ENCODE peak calls at places on chromosomes 7 and 10, in seven cellular contexts. One of them, this sample, is unnamed.

GRCh38 chr10:4459531-4459930 is 366.5 kb upstream of the AKR1E2 start:
- DNase-seq in uterus: no peak
- DNase-seq in kidney epithelial cell: no peak
- DNase-seq in left ventricle myocardium inferior: no peak
- DNase-seq in CD8-positive, alpha-beta T cell: no peak
- DNase-seq in Peyer's patch: no peak
- DNase-seq in tibial artery: no peak
- DNase-seq in this sample: no peak

GRCh38 chr7:74709880-74710671 is 52.6 kb downstream of the GTF2I start:
- DNase-seq in uterus: no peak
- DNase-seq in kidney epithelial cell: no peak
- DNase-seq in left ventricle myocardium inferior: no peak
- DNase-seq in CD8-positive, alpha-beta T cell: no peak
- DNase-seq in Peyer's patch: no peak
- DNase-seq in tibial artery: no peak
- DNase-seq in this sample: no peak

GRCh38 chr10:13338337-13339128 is 9.6 kb downstream of the SEPHS1 start:
- DNase-seq in uterus: no peak
- DNase-seq in kidney epithelial cell: no peak
- DNase-seq in left ventricle myocardium inferior: no peak
- DNase-seq in CD8-positive, alpha-beta T cell: no peak
- DNase-seq in Peyer's patch: no peak
- DNase-seq in tibial artery: no peak
- DNase-seq in this sample: no peak

GRCh38 chr7:5523052-5523711 is 99.5 kb upstream of the TNRC18 start:
- DNase-seq in uterus: no peak
- DNase-seq in kidney epithelial cell: no peak
- DNase-seq in left ventricle myocardium inferior: no peak
- DNase-seq in CD8-positive, alpha-beta T cell: no peak
- DNase-seq in Peyer's patch: no peak
- DNase-seq in tibial artery: no peak
- DNase-seq in this sample: peak; percentile 76

GRCh38 chr7:158248816-158249215 is 338.8 kb downstream of the PTPRN2 start:
- DNase-seq in uterus: no peak
- DNase-seq in kidney epithelial cell: no peak
- DNase-seq in left ventricle myocardium inferior: no peak
- DNase-seq in CD8-positive, alpha-beta T cell: no peak
- DNase-seq in Peyer's patch: no peak
- DNase-seq in tibial artery: no peak
- DNase-seq in this sample: no peak

GRCh38 chr10:100360234-100360633 is 13.2 kb downstream of the SCD start:
- DNase-seq in uterus: no peak
- DNase-seq in kidney epithelial cell: no peak
- DNase-seq in left ventricle myocardium inferior: no peak
- DNase-seq in CD8-positive, alpha-beta T cell: no peak
- DNase-seq in Peyer's patch: no peak
- DNase-seq in tibial artery: no peak
- DNase-seq in this sample: no peak

GRCh38 chr7:15594461-15594860 is 32.6 kb upstream of the AGMO start:
- DNase-seq in uterus: no peak
- DNase-seq in kidney epithelial cell: no peak
- DNase-seq in left ventricle myocardium inferior: no peak
- DNase-seq in CD8-positive, alpha-beta T cell: no peak
- DNase-seq in Peyer's patch: no peak
- DNase-seq in tibial artery: no peak
- DNase-seq in this sample: no peak

GRCh38 chr7:94301024-94301588 is 93.6 kb upstream of the COL1A2 start:
- DNase-seq in uterus: peak; percentile 80
- DNase-seq in kidney epithelial cell: peak; percentile 88
- DNase-seq in left ventricle myocardium inferior: peak; percentile 73
- DNase-seq in CD8-positive, alpha-beta T cell: no peak
- DNase-seq in Peyer's patch: no peak
- DNase-seq in tibial artery: peak; percentile 81
- DNase-seq in this sample: no peak

GRCh38 chr10:86177483-86178155 is 189.0 kb downstream of the GRID1 start:
- DNase-seq in uterus: no peak
- DNase-seq in kidney epithelial cell: no peak
- DNase-seq in left ventricle myocardium inferior: no peak
- DNase-seq in CD8-positive, alpha-beta T cell: no peak
- DNase-seq in Peyer's patch: no peak
- DNase-seq in tibial artery: no peak
- DNase-seq in this sample: no peak

GRCh38 chr10:70300908-70301597 is 17.2 kb upstream of the NPFFR1 start:
- DNase-seq in uterus: no peak
- DNase-seq in kidney epithelial cell: no peak
- DNase-seq in left ventricle myocardium inferior: no peak
- DNase-seq in CD8-positive, alpha-beta T cell: no peak
- DNase-seq in Peyer's patch: no peak
- DNase-seq in tibial artery: no peak
- DNase-seq in this sample: no peak

GRCh38 chr7:159094030-159094740 is 50.5 kb downstream of the VIPR2 start:
- DNase-seq in uterus: no peak
- DNase-seq in kidney epithelial cell: no peak
- DNase-seq in left ventricle myocardium inferior: no peak
- DNase-seq in CD8-positive, alpha-beta T cell: no peak
- DNase-seq in Peyer's patch: peak; percentile 33
- DNase-seq in tibial artery: no peak
- DNase-seq in this sample: no peak

DNA sequence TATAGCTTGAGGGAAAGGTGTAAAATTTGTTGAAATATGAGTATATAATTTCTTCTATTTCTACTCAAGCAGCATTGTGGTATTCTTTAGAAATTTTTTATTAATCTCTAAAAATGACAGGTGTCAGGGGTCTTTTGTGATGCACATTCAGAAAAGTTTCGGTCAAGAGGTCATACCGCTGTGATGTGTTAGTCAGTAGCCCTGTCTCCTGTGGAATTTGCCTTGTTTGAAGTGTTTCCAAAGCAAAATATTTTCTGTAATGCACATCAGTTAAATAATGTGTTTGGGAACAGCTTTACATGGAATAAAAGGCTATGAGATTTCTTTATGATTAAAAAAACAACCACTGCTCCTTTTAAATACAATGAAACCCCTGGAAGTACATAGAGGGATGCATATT is 35.8 kb downstream of the FOXP2 start:
- DNase-seq in uterus: no peak
- DNase-seq in kidney epithelial cell: no peak
- DNase-seq in left ventricle myocardium inferior: no peak
- DNase-seq in CD8-positive, alpha-beta T cell: no peak
- DNase-seq in Peyer's patch: no peak
- DNase-seq in tibial artery: no peak
- DNase-seq in this sample: no peak
- H3K4me3 ChIP-seq in uterus: no peak overlapping the region
- H3K4me3 ChIP-seq in kidney epithelial cell: no peak overlapping the region
- H3K4me3 ChIP-seq in left ventricle myocardium inferior: no peak overlapping the region
- H3K4me3 ChIP-seq in CD8-positive, alpha-beta T cell: no peak overlapping the region
- H3K4me3 ChIP-seq in Peyer's patch: no peak overlapping the region
- H3K4me3 ChIP-seq in tibial artery: no peak overlapping the region
- H3K4me3 ChIP-seq in this sample: no peak overlapping the region

GRCh38 chr7:50393547-50394252 is 56.5 kb downstream of the FIGNL1 start:
- DNase-seq in uterus: no peak
- DNase-seq in kidney epithelial cell: no peak
- DNase-seq in left ventricle myocardium inferior: no peak
- DNase-seq in CD8-positive, alpha-beta T cell: peak; percentile 73
- DNase-seq in Peyer's patch: no peak
- DNase-seq in tibial artery: no peak
- DNase-seq in this sample: no peak

GRCh38 chr7:50387351-50387750 is 62.8 kb downstream of the FIGNL1 start:
- DNase-seq in uterus: no peak
- DNase-seq in kidney epithelial cell: no peak
- DNase-seq in left ventricle myocardium inferior: no peak
- DNase-seq in CD8-positive, alpha-beta T cell: no peak
- DNase-seq in Peyer's patch: no peak
- DNase-seq in tibial artery: no peak
- DNase-seq in this sample: no peak

GRCh38 chr7:50393076-50393475 is 57.1 kb downstream of the FIGNL1 start:
- DNase-seq in uterus: no peak
- DNase-seq in kidney epithelial cell: no peak
- DNase-seq in left ventricle myocardium inferior: no peak
- DNase-seq in CD8-positive, alpha-beta T cell: no peak
- DNase-seq in Peyer's patch: no peak
- DNase-seq in tibial artery: no peak
- DNase-seq in this sample: no peak

GRCh38 chr7:50391386-50391785 is 58.8 kb downstream of the FIGNL1 start:
- DNase-seq in uterus: no peak
- DNase-seq in kidney epithelial cell: no peak
- DNase-seq in left ventricle myocardium inferior: no peak
- DNase-seq in CD8-positive, alpha-beta T cell: no peak
- DNase-seq in Peyer's patch: no peak
- DNase-seq in tibial artery: no peak
- DNase-seq in this sample: no peak

DNA sequence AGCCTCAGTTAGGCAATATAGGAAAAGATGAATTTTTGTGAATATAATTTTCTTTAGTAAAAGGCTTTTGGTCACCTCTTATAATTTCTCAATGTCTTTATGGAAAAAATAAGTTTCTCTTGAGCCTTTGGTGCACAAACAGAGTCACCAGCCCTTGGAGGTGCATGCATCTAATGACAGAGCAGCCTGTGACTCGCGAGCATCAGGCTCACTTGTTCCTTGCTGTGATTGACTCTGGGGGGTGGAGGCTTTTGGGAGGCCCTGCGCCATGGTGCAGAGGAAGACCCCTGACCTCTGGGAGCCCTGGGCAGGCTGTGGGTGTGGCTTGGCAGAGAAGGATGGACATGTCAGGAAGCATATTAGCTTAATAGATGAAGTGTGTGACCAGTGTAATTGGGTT is 60.2 kb downstream of the FIGNL1 start:
- DNase-seq in uterus: no peak
- DNase-seq in kidney epithelial cell: no peak
- DNase-seq in left ventricle myocardium inferior: no peak
- DNase-seq in CD8-positive, alpha-beta T cell: no peak
- DNase-seq in Peyer's patch: no peak
- DNase-seq in tibial artery: no peak
- DNase-seq in this sample: no peak
- H3K36me3 ChIP-seq in uterus: no peaks in the 10 kb centered on the region
- H3K36me3 ChIP-seq in kidney epithelial cell: no peaks in the 10 kb centered on the region
- H3K36me3 ChIP-seq in left ventricle myocardium inferior: no peaks in the 10 kb centered on the region
- H3K36me3 ChIP-seq in CD8-positive, alpha-beta T cell: peaks cover 70% of the 10 kb centered on the region
- H3K36me3 ChIP-seq in Peyer's patch: no peaks in the 10 kb centered on the region
- H3K36me3 ChIP-seq in tibial artery: no peaks in the 10 kb centered on the region
- H3K36me3 ChIP-seq in this sample: peaks cover 23% of the 10 kb centered on the region

GRCh38 chr7:30278386-30278785 is 6.0 kb upstream of the ZNRF2 start:
- DNase-seq in uterus: no peak
- DNase-seq in kidney epithelial cell: no peak
- DNase-seq in left ventricle myocardium inferior: no peak
- DNase-seq in CD8-positive, alpha-beta T cell: no peak
- DNase-seq in Peyer's patch: no peak
- DNase-seq in tibial artery: no peak
- DNase-seq in this sample: no peak

GRCh38 chr7:30274641-30275040 is 9.8 kb upstream of the ZNRF2 start:
- DNase-seq in uterus: no peak
- DNase-seq in kidney epithelial cell: no peak
- DNase-seq in left ventricle myocardium inferior: no peak
- DNase-seq in CD8-positive, alpha-beta T cell: no peak
- DNase-seq in Peyer's patch: no peak
- DNase-seq in tibial artery: no peak
- DNase-seq in this sample: no peak

GRCh38 chr7:30278849-30279505 is 5.4 kb upstream of the ZNRF2 start:
- DNase-seq in uterus: no peak
- DNase-seq in kidney epithelial cell: no peak
- DNase-seq in left ventricle myocardium inferior: no peak
- DNase-seq in CD8-positive, alpha-beta T cell: no peak
- DNase-seq in Peyer's patch: no peak
- DNase-seq in tibial artery: no peak
- DNase-seq in this sample: no peak

GRCh38 chr7:30273552-30273951 is 10.8 kb upstream of the ZNRF2 start:
- DNase-seq in uterus: no peak
- DNase-seq in kidney epithelial cell: no peak
- DNase-seq in left ventricle myocardium inferior: no peak
- DNase-seq in CD8-positive, alpha-beta T cell: no peak
- DNase-seq in Peyer's patch: no peak
- DNase-seq in tibial artery: no peak
- DNase-seq in this sample: no peak

DNA sequence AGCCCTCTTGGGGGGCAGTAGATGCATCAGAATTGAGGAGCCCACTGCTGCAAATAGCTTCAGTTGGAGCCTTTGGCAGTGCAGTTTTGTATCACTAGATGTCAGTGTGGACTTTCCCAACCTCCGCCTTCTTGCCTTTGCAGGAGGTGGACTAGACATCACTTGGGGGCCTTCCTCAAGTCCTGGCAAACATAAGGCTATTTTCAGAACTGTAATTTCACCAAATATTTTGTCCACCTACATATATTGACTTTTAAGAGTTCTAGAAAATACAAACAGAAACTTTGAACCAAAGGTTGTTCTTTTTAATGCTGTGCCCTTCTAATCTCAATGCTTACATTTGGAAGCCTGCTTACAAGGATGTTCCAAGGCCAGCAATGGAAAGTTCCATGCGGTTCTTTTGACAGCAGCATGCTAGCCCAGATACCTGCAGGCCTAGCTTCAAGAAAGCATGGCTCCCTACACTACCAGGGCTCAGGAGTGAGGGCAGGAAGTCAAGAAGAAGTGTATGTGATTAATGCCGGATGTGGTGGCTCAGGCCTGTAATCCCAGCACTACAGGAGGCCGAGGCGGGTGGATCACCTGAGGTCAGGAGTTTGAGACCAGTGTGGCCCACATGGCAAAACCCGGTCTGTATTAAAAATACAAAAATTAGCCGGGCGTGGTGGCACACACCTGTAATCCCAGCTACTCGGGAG is 8.0 kb upstream of the ZNRF2 start:
- DNase-seq in uterus: peak; percentile 35
- DNase-seq in kidney epithelial cell: no peak
- DNase-seq in left ventricle myocardium inferior: no peak
- DNase-seq in CD8-positive, alpha-beta T cell: peak; percentile 65
- DNase-seq in Peyer's patch: no peak
- DNase-seq in tibial artery: no peak
- DNase-seq in this sample: no peak
- TF ChIP-seq CTCF in uterus: peak; percentile 63
- TF ChIP-seq CTCF in kidney epithelial cell: peak; percentile 63
- TF ChIP-seq CTCF in left ventricle myocardium inferior: peak; percentile 82
- TF ChIP-seq CTCF in CD8-positive, alpha-beta T cell: peak; percentile 69
- TF ChIP-seq CTCF in Peyer's patch: peak; percentile 24
- TF ChIP-seq CTCF in tibial artery: peak; percentile 40
- TF ChIP-seq CTCF in this sample: peak; percentile 71

GRCh38 chr10:24553051-24553612 is 170.6 kb downstream of the ARHGAP21 start:
- DNase-seq in uterus: no peak
- DNase-seq in kidney epithelial cell: no peak
- DNase-seq in left ventricle myocardium inferior: no peak
- DNase-seq in CD8-positive, alpha-beta T cell: no peak
- DNase-seq in Peyer's patch: no peak
- DNase-seq in tibial artery: no peak
- DNase-seq in this sample: no peak

GRCh38 chr10:24554036-24554435 is 169.7 kb downstream of the ARHGAP21 start:
- DNase-seq in uterus: no peak
- DNase-seq in kidney epithelial cell: no peak
- DNase-seq in left ventricle myocardium inferior: no peak
- DNase-seq in CD8-positive, alpha-beta T cell: no peak
- DNase-seq in Peyer's patch: no peak
- DNase-seq in tibial artery: no peak
- DNase-seq in this sample: no peak

GRCh38 chr10:24552346-24553016 is 171.2 kb downstream of the ARHGAP21 start:
- DNase-seq in uterus: no peak
- DNase-seq in kidney epithelial cell: no peak
- DNase-seq in left ventricle myocardium inferior: no peak
- DNase-seq in CD8-positive, alpha-beta T cell: no peak
- DNase-seq in Peyer's patch: peak; percentile 77
- DNase-seq in tibial artery: no peak
- DNase-seq in this sample: peak; percentile 35

GRCh38 chr10:24551161-24551560 is 172.5 kb downstream of the ARHGAP21 start:
- DNase-seq in uterus: no peak
- DNase-seq in kidney epithelial cell: no peak
- DNase-seq in left ventricle myocardium inferior: no peak
- DNase-seq in CD8-positive, alpha-beta T cell: no peak
- DNase-seq in Peyer's patch: no peak
- DNase-seq in tibial artery: no peak
- DNase-seq in this sample: no peak

GRCh38 chr10:24550680-24551079 is 173.0 kb downstream of the ARHGAP21 start:
- DNase-seq in uterus: no peak
- DNase-seq in kidney epithelial cell: no peak
- DNase-seq in left ventricle myocardium inferior: no peak
- DNase-seq in CD8-positive, alpha-beta T cell: no peak
- DNase-seq in Peyer's patch: no peak
- DNase-seq in tibial artery: no peak
- DNase-seq in this sample: no peak
- H3K4me3 ChIP-seq in uterus: no peak overlapping the region
- H3K4me3 ChIP-seq in kidney epithelial cell: no peak overlapping the region
- H3K4me3 ChIP-seq in left ventricle myocardium inferior: no peak overlapping the region
- H3K4me3 ChIP-seq in CD8-positive, alpha-beta T cell: no peak overlapping the region
- H3K4me3 ChIP-seq in Peyer's patch: no peak overlapping the region
- H3K4me3 ChIP-seq in tibial artery: no peak overlapping the region
- H3K4me3 ChIP-seq in this sample: no peak overlapping the region